ENCODE peak calls at places on chromosomes 2 and 18, in nine cellular contexts. One of them, this sample, is unnamed.

GRCh38 chr18:30618567-30618966 is 424.0 kb downstream of the DSC3 start:
- DNase-seq in H7: no peak
- DNase-seq in NCI-H1930: no peak
- DNase-seq in iPS-NIHi11: no peak
- DNase-seq in activated naive CD8-positive, alpha-beta T cell treated with anti-CD3 and anti-CD28 coated beads for 36 hours: no peak
- DNase-seq in RWPE1: no peak
- DNase-seq in RCC 7860: no peak
- DNase-seq in NCI-H69: no peak
- DNase-seq in activated CD8-positive, alpha-beta memory T cell treated with anti-CD3 and anti-CD28 coated beads, Interleukin-2, amount 50 U/mL, for 4 hours: no peak
- DNase-seq in this sample: no peak

GRCh38 chr2:74685408-74685807 is 31.4 kb downstream of the SEMA4F start:
- DNase-seq in RCC 7860: no peak
- DNase-seq in activated naive CD8-positive, alpha-beta T cell treated with anti-CD3 and anti-CD28 coated beads for 36 hours: no peak
- DNase-seq in activated CD8-positive, alpha-beta memory T cell treated with anti-CD3 and anti-CD28 coated beads, Interleukin-2, amount 50 U/mL, for 4 hours: no peak
- DNase-seq in H7: no peak
- DNase-seq in NCI-H69: no peak
- DNase-seq in iPS-NIHi11: no peak
- DNase-seq in NCI-H1930: no peak
- DNase-seq in RWPE1: no peak
- DNase-seq in this sample: no peak

GRCh38 chr18:78768221-78768620 is 211.4 kb upstream of the SALL3 start:
- DNase-seq in NCI-H69: no peak
- DNase-seq in activated CD8-positive, alpha-beta memory T cell treated with anti-CD3 and anti-CD28 coated beads, Interleukin-2, amount 50 U/mL, for 4 hours: no peak
- DNase-seq in RWPE1: no peak
- DNase-seq in H7: no peak
- DNase-seq in activated naive CD8-positive, alpha-beta T cell treated with anti-CD3 and anti-CD28 coated beads for 36 hours: no peak
- DNase-seq in RCC 7860: no peak
- DNase-seq in NCI-H1930: no peak
- DNase-seq in iPS-NIHi11: no peak
- DNase-seq in this sample: no peak

GRCh38 chr18:70423988-70424387 is 135.1 kb downstream of the SOCS6 start:
- DNase-seq in RCC 7860: no peak
- DNase-seq in activated CD8-positive, alpha-beta memory T cell treated with anti-CD3 and anti-CD28 coated beads, Interleukin-2, amount 50 U/mL, for 4 hours: no peak
- DNase-seq in NCI-H69: peak; percentile 42
- DNase-seq in RWPE1: peak; percentile 50
- DNase-seq in activated naive CD8-positive, alpha-beta T cell treated with anti-CD3 and anti-CD28 coated beads for 36 hours: no peak
- DNase-seq in iPS-NIHi11: peak; percentile 23
- DNase-seq in NCI-H1930: no peak
- DNase-seq in H7: no peak
- DNase-seq in this sample: no peak

GRCh38 chr2:70123051-70123828 is 36.0 kb downstream of the PCBP1 start:
- DNase-seq in H7: peak; percentile 81
- DNase-seq in activated naive CD8-positive, alpha-beta T cell treated with anti-CD3 and anti-CD28 coated beads for 36 hours: no peak
- DNase-seq in RCC 7860: no peak
- DNase-seq in RWPE1: no peak
- DNase-seq in NCI-H1930: no peak
- DNase-seq in NCI-H69: peak; percentile 44
- DNase-seq in iPS-NIHi11: peak; percentile 82
- DNase-seq in activated CD8-positive, alpha-beta memory T cell treated with anti-CD3 and anti-CD28 coated beads, Interleukin-2, amount 50 U/mL, for 4 hours: no peak
- DNase-seq in this sample: peak; percentile 94

GRCh38 chr2:126781206-126781605 is 117.5 kb upstream of the TEX51 start:
- DNase-seq in activated naive CD8-positive, alpha-beta T cell treated with anti-CD3 and anti-CD28 coated beads for 36 hours: no peak
- DNase-seq in activated CD8-positive, alpha-beta memory T cell treated with anti-CD3 and anti-CD28 coated beads, Interleukin-2, amount 50 U/mL, for 4 hours: no peak
- DNase-seq in H7: no peak
- DNase-seq in NCI-H69: no peak
- DNase-seq in RWPE1: no peak
- DNase-seq in RCC 7860: no peak
- DNase-seq in NCI-H1930: no peak
- DNase-seq in iPS-NIHi11: no peak
- DNase-seq in this sample: no peak

GRCh38 chr18:28332071-28332470 is 155.1 kb upstream of the CDH2 start:
- DNase-seq in activated naive CD8-positive, alpha-beta T cell treated with anti-CD3 and anti-CD28 coated beads for 36 hours: no peak
- DNase-seq in RWPE1: no peak
- DNase-seq in H7: no peak
- DNase-seq in NCI-H1930: no peak
- DNase-seq in iPS-NIHi11: no peak
- DNase-seq in RCC 7860: no peak
- DNase-seq in NCI-H69: no peak
- DNase-seq in activated CD8-positive, alpha-beta memory T cell treated with anti-CD3 and anti-CD28 coated beads, Interleukin-2, amount 50 U/mL, for 4 hours: no peak
- DNase-seq in this sample: no peak

GRCh38 chr2:241003047-241003360 is 4.6 kb downstream of the SNED1 start:
- DNase-seq in RCC 7860: no peak
- DNase-seq in NCI-H69: no peak
- DNase-seq in NCI-H1930: no peak
- DNase-seq in iPS-NIHi11: no peak
- DNase-seq in RWPE1: no peak
- DNase-seq in H7: peak; percentile 18
- DNase-seq in activated CD8-positive, alpha-beta memory T cell treated with anti-CD3 and anti-CD28 coated beads, Interleukin-2, amount 50 U/mL, for 4 hours: no peak
- DNase-seq in activated naive CD8-positive, alpha-beta T cell treated with anti-CD3 and anti-CD28 coated beads for 36 hours: no peak
- DNase-seq in this sample: peak; percentile 15

GRCh38 chr2:100197643-100198153 is 55.3 kb upstream of the AFF3 start:
- DNase-seq in RCC 7860: no peak
- DNase-seq in NCI-H1930: no peak
- DNase-seq in NCI-H69: peak; percentile 80
- DNase-seq in iPS-NIHi11: peak; percentile 69
- DNase-seq in RWPE1: no peak
- DNase-seq in activated naive CD8-positive, alpha-beta T cell treated with anti-CD3 and anti-CD28 coated beads for 36 hours: no peak
- DNase-seq in H7: peak; percentile 83
- DNase-seq in activated CD8-positive, alpha-beta memory T cell treated with anti-CD3 and anti-CD28 coated beads, Interleukin-2, amount 50 U/mL, for 4 hours: no peak
- DNase-seq in this sample: peak; percentile 81

GRCh38 chr18:66168834-66169233 is 418.0 kb downstream of the CDH7 start:
- DNase-seq in NCI-H1930: no peak
- DNase-seq in activated CD8-positive, alpha-beta memory T cell treated with anti-CD3 and anti-CD28 coated beads, Interleukin-2, amount 50 U/mL, for 4 hours: no peak
- DNase-seq in NCI-H69: peak; percentile 99
- DNase-seq in iPS-NIHi11: no peak
- DNase-seq in activated naive CD8-positive, alpha-beta T cell treated with anti-CD3 and anti-CD28 coated beads for 36 hours: no peak
- DNase-seq in H7: no peak
- DNase-seq in RCC 7860: no peak
- DNase-seq in RWPE1: no peak
- DNase-seq in this sample: no peak

GRCh38 chr2:75540994-75541393 is 19.7 kb downstream of the EVA1A start:
- DNase-seq in iPS-NIHi11: no peak
- DNase-seq in NCI-H1930: no peak
- DNase-seq in RCC 7860: no peak
- DNase-seq in activated naive CD8-positive, alpha-beta T cell treated with anti-CD3 and anti-CD28 coated beads for 36 hours: no peak
- DNase-seq in H7: no peak
- DNase-seq in activated CD8-positive, alpha-beta memory T cell treated with anti-CD3 and anti-CD28 coated beads, Interleukin-2, amount 50 U/mL, for 4 hours: no peak
- DNase-seq in RWPE1: no peak
- DNase-seq in NCI-H69: no peak
- DNase-seq in this sample: no peak

GRCh38 chr18:49510393-49511115 is 23.5 kb upstream of the C18orf32 start:
- DNase-seq in iPS-NIHi11: peak; percentile 68
- DNase-seq in activated CD8-positive, alpha-beta memory T cell treated with anti-CD3 and anti-CD28 coated beads, Interleukin-2, amount 50 U/mL, for 4 hours: peak; percentile 55
- DNase-seq in NCI-H69: peak; percentile 89
- DNase-seq in activated naive CD8-positive, alpha-beta T cell treated with anti-CD3 and anti-CD28 coated beads for 36 hours: peak; percentile 49
- DNase-seq in RCC 7860: no peak
- DNase-seq in H7: peak; percentile 37
- DNase-seq in NCI-H1930: peak; percentile 45
- DNase-seq in RWPE1: peak; percentile 43
- DNase-seq in this sample: peak; percentile 84

GRCh38 chr2:96868555-96869280 is 1.2 kb downstream of the SEMA4C start:
- DNase-seq in NCI-H1930: peak; percentile 68
- DNase-seq in iPS-NIHi11: peak; percentile 90
- DNase-seq in RWPE1: peak; percentile 82
- DNase-seq in H7: peak; percentile 97
- DNase-seq in activated CD8-positive, alpha-beta memory T cell treated with anti-CD3 and anti-CD28 coated beads, Interleukin-2, amount 50 U/mL, for 4 hours: peak; percentile 56
- DNase-seq in NCI-H69: peak; percentile 88
- DNase-seq in RCC 7860: peak; percentile 65
- DNase-seq in activated naive CD8-positive, alpha-beta T cell treated with anti-CD3 and anti-CD28 coated beads for 36 hours: peak; percentile 73
- DNase-seq in this sample: peak; percentile 93

GRCh38 chr2:23220687-23221086 is 164.3 kb upstream of the KLHL29 start:
- DNase-seq in RWPE1: no peak
- DNase-seq in iPS-NIHi11: no peak
- DNase-seq in activated CD8-positive, alpha-beta memory T cell treated with anti-CD3 and anti-CD28 coated beads, Interleukin-2, amount 50 U/mL, for 4 hours: no peak
- DNase-seq in RCC 7860: no peak
- DNase-seq in NCI-H69: peak; percentile 44
- DNase-seq in H7: no peak
- DNase-seq in NCI-H1930: no peak
- DNase-seq in activated naive CD8-positive, alpha-beta T cell treated with anti-CD3 and anti-CD28 coated beads for 36 hours: no peak
- DNase-seq in this sample: no peak

GRCh38 chr2:28281739-28282138 is 110.9 kb upstream of the FOSL2 start:
- DNase-seq in H7: no peak
- DNase-seq in RWPE1: no peak
- DNase-seq in activated naive CD8-positive, alpha-beta T cell treated with anti-CD3 and anti-CD28 coated beads for 36 hours: no peak
- DNase-seq in activated CD8-positive, alpha-beta memory T cell treated with anti-CD3 and anti-CD28 coated beads, Interleukin-2, amount 50 U/mL, for 4 hours: no peak
- DNase-seq in NCI-H69: no peak
- DNase-seq in iPS-NIHi11: no peak
- DNase-seq in RCC 7860: no peak
- DNase-seq in NCI-H1930: no peak
- DNase-seq in this sample: no peak

GRCh38 chr18:14912967-14913366 is 165.0 kb downstream of the ANKRD30B start:
- DNase-seq in H7: no peak
- DNase-seq in activated CD8-positive, alpha-beta memory T cell treated with anti-CD3 and anti-CD28 coated beads, Interleukin-2, amount 50 U/mL, for 4 hours: no peak
- DNase-seq in NCI-H69: no peak
- DNase-seq in RCC 7860: no peak
- DNase-seq in activated naive CD8-positive, alpha-beta T cell treated with anti-CD3 and anti-CD28 coated beads for 36 hours: no peak
- DNase-seq in iPS-NIHi11: no peak
- DNase-seq in NCI-H1930: no peak
- DNase-seq in RWPE1: no peak
- DNase-seq in this sample: no peak

GRCh38 chr2:161017780-161018440 is 142.3 kb upstream of the TANK start:
- DNase-seq in RWPE1: no peak
- DNase-seq in NCI-H1930: no peak
- DNase-seq in H7: no peak
- DNase-seq in activated CD8-positive, alpha-beta memory T cell treated with anti-CD3 and anti-CD28 coated beads, Interleukin-2, amount 50 U/mL, for 4 hours: no peak
- DNase-seq in RCC 7860: no peak
- DNase-seq in iPS-NIHi11: no peak
- DNase-seq in NCI-H69: no peak
- DNase-seq in activated naive CD8-positive, alpha-beta T cell treated with anti-CD3 and anti-CD28 coated beads for 36 hours: no peak
- DNase-seq in this sample: no peak

GRCh38 chr2:220664272-220665107 is 907.6 kb downstream of the EPHA4 start:
- DNase-seq in RCC 7860: no peak
- DNase-seq in H7: no peak
- DNase-seq in NCI-H69: no peak
- DNase-seq in activated naive CD8-positive, alpha-beta T cell treated with anti-CD3 and anti-CD28 coated beads for 36 hours: no peak
- DNase-seq in iPS-NIHi11: no peak
- DNase-seq in NCI-H1930: no peak
- DNase-seq in RWPE1: no peak
- DNase-seq in activated CD8-positive, alpha-beta memory T cell treated with anti-CD3 and anti-CD28 coated beads, Interleukin-2, amount 50 U/mL, for 4 hours: no peak
- DNase-seq in this sample: no peak

GRCh38 chr18:75341897-75342296 is 85.6 kb downstream of the SMIM21 start:
- DNase-seq in activated CD8-positive, alpha-beta memory T cell treated with anti-CD3 and anti-CD28 coated beads, Interleukin-2, amount 50 U/mL, for 4 hours: no peak
- DNase-seq in iPS-NIHi11: no peak
- DNase-seq in RWPE1: no peak
- DNase-seq in H7: no peak
- DNase-seq in RCC 7860: no peak
- DNase-seq in NCI-H1930: no peak
- DNase-seq in NCI-H69: peak; percentile 78
- DNase-seq in activated naive CD8-positive, alpha-beta T cell treated with anti-CD3 and anti-CD28 coated beads for 36 hours: no peak
- DNase-seq in this sample: no peak

GRCh38 chr2:181574321-181574720 is 82.6 kb downstream of the CERKL start:
- DNase-seq in RWPE1: no peak
- DNase-seq in NCI-H1930: peak; percentile 62
- DNase-seq in H7: no peak
- DNase-seq in RCC 7860: no peak
- DNase-seq in NCI-H69: peak; percentile 96
- DNase-seq in activated naive CD8-positive, alpha-beta T cell treated with anti-CD3 and anti-CD28 coated beads for 36 hours: no peak
- DNase-seq in activated CD8-positive, alpha-beta memory T cell treated with anti-CD3 and anti-CD28 coated beads, Interleukin-2, amount 50 U/mL, for 4 hours: no peak
- DNase-seq in iPS-NIHi11: no peak
- DNase-seq in this sample: peak; percentile 66

GRCh38 chr18:37980556-37980955 is 415.0 kb upstream of the CELF4 start:
- DNase-seq in NCI-H69: no peak
- DNase-seq in RCC 7860: no peak
- DNase-seq in NCI-H1930: no peak
- DNase-seq in activated CD8-positive, alpha-beta memory T cell treated with anti-CD3 and anti-CD28 coated beads, Interleukin-2, amount 50 U/mL, for 4 hours: no peak
- DNase-seq in activated naive CD8-positive, alpha-beta T cell treated with anti-CD3 and anti-CD28 coated beads for 36 hours: no peak
- DNase-seq in H7: no peak
- DNase-seq in RWPE1: no peak
- DNase-seq in iPS-NIHi11: no peak
- DNase-seq in this sample: no peak

GRCh38 chr2:229340086-229340760 is 69.1 kb upstream of the PID1 start:
- DNase-seq in H7: no peak
- DNase-seq in activated CD8-positive, alpha-beta memory T cell treated with anti-CD3 and anti-CD28 coated beads, Interleukin-2, amount 50 U/mL, for 4 hours: no peak
- DNase-seq in RWPE1: no peak
- DNase-seq in iPS-NIHi11: no peak
- DNase-seq in NCI-H1930: no peak
- DNase-seq in RCC 7860: no peak
- DNase-seq in activated naive CD8-positive, alpha-beta T cell treated with anti-CD3 and anti-CD28 coated beads for 36 hours: no peak
- DNase-seq in NCI-H69: no peak
- DNase-seq in this sample: no peak

GRCh38 chr2:43438858-43439655 is 156.8 kb downstream of the THADA start:
- DNase-seq in H7: no peak
- DNase-seq in activated naive CD8-positive, alpha-beta T cell treated with anti-CD3 and anti-CD28 coated beads for 36 hours: no peak
- DNase-seq in iPS-NIHi11: no peak
- DNase-seq in NCI-H1930: no peak
- DNase-seq in RWPE1: no peak
- DNase-seq in NCI-H69: no peak
- DNase-seq in activated CD8-positive, alpha-beta memory T cell treated with anti-CD3 and anti-CD28 coated beads, Interleukin-2, amount 50 U/mL, for 4 hours: no peak
- DNase-seq in RCC 7860: peak; percentile 63
- DNase-seq in this sample: no peak